ENCODE peak calls at places on chromosomes 16 and 17, in four cellular contexts. One of them, this sample, is unnamed.

GRCh38 chr17:35621768-35622167 is 34.6 kb downstream of the AP2B1 start:
- DNase-seq in Panc1: no peak
- DNase-seq in GM12891: no peak
- DNase-seq in stimulated activated naive CD4-positive, alpha-beta T cell: no peak
- DNase-seq in this sample: no peak

GRCh38 chr16:23114131-23114904 is 34.9 kb downstream of the USP31 start:
- DNase-seq in Panc1: no peak
- DNase-seq in GM12891: no peak
- DNase-seq in stimulated activated naive CD4-positive, alpha-beta T cell: no peak
- DNase-seq in this sample: no peak

GRCh38 chr17:42313773-42314566 is 25.7 kb downstream of the STAT5A start:
- DNase-seq in Panc1: no peak
- DNase-seq in GM12891: no peak
- DNase-seq in stimulated activated naive CD4-positive, alpha-beta T cell: peak
- DNase-seq in this sample: no peak

GRCh38 chr17:36524428-36524876 is 10.2 kb downstream of the MYO19 start:
- DNase-seq in Panc1: no peak
- DNase-seq in GM12891: no peak
- DNase-seq in stimulated activated naive CD4-positive, alpha-beta T cell: no peak
- DNase-seq in this sample: no peak

GRCh38 chr17:8574687-8575086 is 55.8 kb downstream of the MYH10 start:
- DNase-seq in Panc1: no peak
- DNase-seq in GM12891: no peak
- DNase-seq in stimulated activated naive CD4-positive, alpha-beta T cell: no peak
- DNase-seq in this sample: no peak

GRCh38 chr16:48143816-48144215 is 12.0 kb downstream of the ABCC12 start:
- DNase-seq in Panc1: no peak
- DNase-seq in GM12891: no peak
- DNase-seq in stimulated activated naive CD4-positive, alpha-beta T cell: no peak
- DNase-seq in this sample: no peak

GRCh38 chr16:70781800-70782199 is 19.2 kb downstream of the VAC14 start:
- DNase-seq in Panc1: no peak
- DNase-seq in GM12891: no peak
- DNase-seq in stimulated activated naive CD4-positive, alpha-beta T cell: no peak
- DNase-seq in this sample: no peak

GRCh38 chr16:49801290-49801689 is 54.6 kb downstream of the ZNF423 start:
- DNase-seq in Panc1: no peak
- DNase-seq in GM12891: no peak
- DNase-seq in stimulated activated naive CD4-positive, alpha-beta T cell: no peak
- DNase-seq in this sample: no peak

GRCh38 chr17:50258647-50259483 is 15.4 kb upstream of the TMEM92 start:
- DNase-seq in Panc1: no peak
- DNase-seq in GM12891: peak
- DNase-seq in stimulated activated naive CD4-positive, alpha-beta T cell: no peak
- DNase-seq in this sample: no peak

GRCh38 chr17:9002610-9003354 is 18.5 kb upstream of the NTN1 start:
- DNase-seq in Panc1: no peak
- DNase-seq in GM12891: peak
- DNase-seq in stimulated activated naive CD4-positive, alpha-beta T cell: no peak
- DNase-seq in this sample: peak

GRCh38 chr16:11391576-11391975 is 46.3 kb downstream of the RMI2 start:
- DNase-seq in Panc1: no peak
- DNase-seq in GM12891: peak
- DNase-seq in stimulated activated naive CD4-positive, alpha-beta T cell: no peak
- DNase-seq in this sample: no peak

GRCh38 chr16:69130461-69130860 is 1.9 kb downstream of the CHTF8 start:
- DNase-seq in Panc1: no peak
- DNase-seq in GM12891: no peak
- DNase-seq in stimulated activated naive CD4-positive, alpha-beta T cell: no peak
- DNase-seq in this sample: no peak

This sample was measured in activated B cell treated with CpG ODN at 0.5 μM for 24 hours.